ENCODE peak calls at places on chromosomes 1 and 21, in eight cellular contexts. N is hepatocyte, T is cardiac muscle cell, K is fibroblast of lung, J is lower lobe of right lung, M is left ventricle myocardium inferior, S is psoas muscle, R is IMR-90. W is an unnamed sample.
A peak's percentile ranks its signal among the peaks of the same experiment; 100 is the strongest.

GRCh38 chr1:9181990-9182783 is 52.4 kb upstream of the H6PD start:
- DNase-seq in K (peak; percentile 45), T (peak; percentile 64), R (no peak), S (peak; percentile 50), M (peak; percentile 40), N (peak; percentile 81), J (peak; percentile 72), W (no peak)

GRCh38 chr21:44709426-44710293 is 1.7 kb downstream of the TSPEAR start:
- DNase-seq in K (no peak), T (peak; percentile 8), S (no peak), M (no peak), R (peak; percentile 0), J (no peak), N (no peak), W (no peak)

GRCh38 chr1:100404816-100405215 is 52.5 kb downstream of the CDC14A start:
- DNase-seq in N (no peak), T (no peak), M (no peak), J (no peak), S (no peak), R (peak; percentile 54), K (no peak), W (no peak)

GRCh38 chr1:109425902-109426277 is 358 bp downstream of the PSMA5 start:
- DNase-seq in M (no peak), K (peak; percentile 48), S (peak; percentile 58), N (peak; percentile 77), J (peak; percentile 79), T (peak; percentile 35), R (peak; percentile 53), W (peak; percentile 76)

GRCh38 chr1:22154063-22154462 is 11.2 kb upstream of the WNT4 start:
- DNase-seq in J (no peak), R (no peak), K (no peak), M (no peak), N (no peak), S (no peak), T (no peak), W (no peak)

GRCh38 chr1:44721521-44722361 is 9.2 kb downstream of the RNU5D-1 start:
- DNase-seq in S (no peak), J (peak; percentile 78), T (peak; percentile 96), K (peak; percentile 90), N (peak; percentile 56), R (peak; percentile 91), M (peak; percentile 23), W (peak; percentile 97)

GRCh38 chr1:46248122-46248920 is 758 bp downstream of the RAD54L start:
- DNase-seq in S (peak; percentile 19), N (peak; percentile 45), T (no peak), R (no peak), J (peak; percentile 52), M (no peak), K (no peak), W (peak; percentile 80)

GRCh38 chr1:224106568-224107281 is 7.2 kb upstream of the FBXO28 start:
- DNase-seq in J (no peak), R (peak; percentile 56), M (no peak), N (peak; percentile 60), K (peak; percentile 56), T (peak; percentile 56), S (no peak), W (peak; percentile 9)

GRCh38 chr1:231313661-231314060 is 24.0 kb downstream of the EXOC8 start:
- DNase-seq in M (no peak), S (no peak), K (no peak), N (no peak), J (no peak), R (no peak), T (no peak), W (no peak)

GRCh38 chr1:118148034-118148433 is 37.0 kb downstream of the SPAG17 start:
- DNase-seq in M (no peak), S (no peak), N (no peak), K (peak; percentile 17), J (no peak), T (peak; percentile 59), R (peak; percentile 39), W (no peak)

GRCh38 chr1:197144570-197145325 is 1.7 kb downstream of the ASPM start:
- DNase-seq in T (peak; percentile 42), K (peak; percentile 43), J (no peak), M (no peak), S (no peak), N (no peak), R (peak; percentile 34), W (no peak)

GRCh38 chr1:162823231-162823630 is 32.7 kb downstream of the HSD17B7 start:
- DNase-seq in S (no peak), K (no peak), R (no peak), T (no peak), M (no peak), N (no peak), J (no peak), W (no peak)

GRCh38 chr1:210407207-210407886 is 78.6 kb downstream of the HHAT start:
- DNase-seq in M (peak; percentile 57), J (peak; percentile 63), N (peak; percentile 86), R (peak; percentile 56), K (peak; percentile 52), T (peak; percentile 64), S (peak; percentile 60), W (peak; percentile 56)

GRCh38 chr1:38598118-38598517 is 261.5 kb downstream of the RRAGC start:
- DNase-seq in R (no peak), J (no peak), M (no peak), T (no peak), N (no peak), S (no peak), K (no peak), W (no peak)

GRCh38 chr1:58769809-58770345 is 14.0 kb downstream of the JUN start:
- DNase-seq in R (no peak), S (no peak), K (no peak), N (no peak), M (no peak), T (no peak), J (no peak), W (no peak)

GRCh38 chr1:12014141-12014981 is 4.9 kb upstream of the MIIP start:
- DNase-seq in S (no peak), T (peak; percentile 24), R (peak; percentile 42), M (no peak), N (no peak), K (no peak), J (peak; percentile 71), W (peak; percentile 62)

GRCh38 chr1:44783697-44784093 is 4.3 kb downstream of the BEST4 start:
- DNase-seq in M (no peak), N (no peak), J (no peak), R (no peak), T (no peak), K (no peak), S (no peak), W (no peak)

GRCh38 chr1:246008256-246008901 is 498.7 kb downstream of the SMYD3 start:
- DNase-seq in M (no peak), R (no peak), K (no peak), S (no peak), N (no peak), J (no peak), T (no peak), W (no peak)

GRCh38 chr1:152912471-152912870 is 4.1 kb downstream of the IVL start:
- DNase-seq in M (no peak), T (no peak), S (no peak), N (no peak), J (no peak), R (no peak), K (no peak), W (no peak)

GRCh38 chr1:152907686-152908601 is at the start of gene IVL:
- DNase-seq in N (no peak), J (no peak), R (no peak), M (no peak), T (no peak), S (no peak), K (no peak), W (no peak)

GRCh38 chr1:152917794-152918193 is 9.4 kb downstream of the IVL start:
- DNase-seq in J (no peak), T (no peak), S (no peak), R (peak; percentile 1), M (no peak), N (no peak), K (no peak), W (peak; percentile 11)

DNA sequence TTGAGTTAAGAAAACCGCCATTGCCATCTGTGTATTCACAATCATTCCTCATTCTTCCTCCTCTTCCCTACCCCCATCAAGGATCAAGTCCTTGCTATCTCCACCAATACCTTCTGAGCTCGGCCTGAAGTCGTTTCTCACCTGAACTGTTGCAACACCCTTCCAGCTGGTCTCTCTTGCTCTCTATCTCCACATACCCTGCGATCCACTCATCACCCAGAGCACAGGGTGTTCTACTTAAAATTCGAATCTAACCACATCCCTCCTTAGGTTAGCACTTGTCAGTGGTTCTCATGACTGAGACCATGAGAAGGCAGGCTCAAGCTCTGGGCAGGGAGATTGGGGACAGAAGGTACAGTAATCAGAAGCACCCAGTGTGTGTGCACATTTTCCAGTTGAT is 4.6 kb downstream of the IVL start:
- DNase-seq in N (no peak), T (no peak), J (no peak), S (no peak), K (no peak), M (no peak), R (no peak), W (no peak)
- H3K9me3 ChIP-seq in N (no peaks in the 10 kb centered on the region), T (no peaks in the 10 kb centered on the region), J (no peaks in the 10 kb centered on the region), S (no peaks in the 10 kb centered on the region), K (no peaks in the 10 kb centered on the region), M (peaks cover 9% of the 10 kb centered on the region), R (no peaks in the 10 kb centered on the region), W (no peaks in the 10 kb centered on the region)

GRCh38 chr1:18649713-18650370 is 19.2 kb downstream of the PAX7 start:
- DNase-seq in T (peak; percentile 54), R (no peak), S (no peak), K (no peak), J (no peak), N (no peak), M (no peak), W (no peak)

GRCh38 chr1:18646776-18647410 is 16.2 kb downstream of the PAX7 start:
- DNase-seq in T (no peak), N (no peak), K (no peak), J (no peak), R (no peak), S (no peak), M (no peak), W (no peak)

GRCh38 chr1:18645172-18646090 is 14.8 kb downstream of the PAX7 start:
- DNase-seq in S (no peak), R (no peak), T (no peak), J (no peak), N (no peak), M (no peak), K (no peak), W (no peak)

GRCh38 chr1:18646091-18646775 is 15.6 kb downstream of the PAX7 start:
- DNase-seq in J (no peak), S (no peak), K (no peak), R (no peak), T (no peak), M (no peak), N (no peak), W (no peak)

GRCh38 chr1:18647681-18648214 is 17.1 kb downstream of the PAX7 start:
- DNase-seq in M (no peak), T (no peak), K (no peak), J (no peak), N (no peak), R (no peak), S (no peak), W (no peak)
- H3K4me1 ChIP-seq in M (peaks cover 27% of the 10 kb centered on the region), T (peaks cover 20% of the 10 kb centered on the region), K (no peaks in the 10 kb centered on the region), J (peaks cover 12% of the 10 kb centered on the region), N (peaks cover 12% of the 10 kb centered on the region), R (no peaks in the 10 kb centered on the region), S (no peaks in the 10 kb centered on the region), W (no peaks in the 10 kb centered on the region)

GRCh38 chr1:90716243-90716551 is 905 bp downstream of the BARHL2 start:
- DNase-seq in K (no peak), T (no peak), R (no peak), M (no peak), J (no peak), N (no peak), S (no peak), W (no peak)
- H3K9me3 ChIP-seq in K (no peaks in the 10 kb centered on the region), T (no peaks in the 10 kb centered on the region), R (peaks cover 11% of the 10 kb centered on the region), M (no peaks in the 10 kb centered on the region), J (no peaks in the 10 kb centered on the region), N (no peaks in the 10 kb centered on the region), S (no peaks in the 10 kb centered on the region), W (no peaks in the 10 kb centered on the region)

GRCh38 chr1:155136728-155137127 is 1.1 kb downstream of the SLC50A1 start:
- DNase-seq in M (no peak), R (no peak), K (no peak), T (no peak), J (no peak), N (no peak), S (no peak), W (no peak)
- H3K4me1 ChIP-seq in M (peaks cover 86% of the 10 kb centered on the region), R (peaks cover 8% of the 10 kb centered on the region), K (peaks cover 18% of the 10 kb centered on the region), T (peaks cover 13% of the 10 kb centered on the region), J (peaks cover 66% of the 10 kb centered on the region), N (peaks cover 34% of the 10 kb centered on the region), S (peaks cover 23% of the 10 kb centered on the region), W (no peaks in the 10 kb centered on the region)

W was measured in SJCRH30.